ENCODE peak calls at places on chromosomes 16 and 17, in nine cellular contexts. L is transverse colon; Z is SW 1271; N is stimulated activated CD8-positive, alpha-beta memory T cell treated with anti-CD3 and anti-CD28 coated beads, Interleukin-7, amount 100 ng/mL, for 24 hours; S is CD8-positive, alpha-beta T cell; X is NCI-H1092; D is NCI-H2029; M is activated T-cell treated with anti-CD3 and anti-CD28 coated beads, Interleukin-2, amount 50 U/mL, for 72 hours; K is stimulated activated naive B cell treated with anti-CD40 and anti-IgM and Interleukin-4, amounts not matched to agents 10 μg/mL and 1 μg/mL and 100 μg/mL, for 72 hours. I is an unnamed sample.

GRCh38 chr17:71337903-71338302 is 782.9 kb upstream of the SOX9 start:
- DNase-seq in S (no peak), X (no peak), D (no peak), N (no peak), K (no peak), L (peak; percentile 12), Z (no peak), M (no peak), I (no peak)

GRCh38 chr17:33582661-33583060 is 289.6 kb upstream of the ASIC2 start:
- DNase-seq in K (no peak), S (no peak), D (no peak), Z (no peak), N (no peak), M (no peak), X (no peak), L (no peak), I (no peak)

GRCh38 chr16:3459401-3460090 is 16.1 kb downstream of the NAA60 start:
- DNase-seq in L (no peak), N (no peak), M (peak; percentile 35), K (no peak), D (no peak), Z (no peak), X (no peak), S (peak; percentile 43), I (no peak)

GRCh38 chr16:57706717-57707116 is 12.1 kb downstream of the DRC7 start:
- DNase-seq in D (no peak), N (no peak), L (no peak), K (no peak), M (no peak), Z (no peak), X (no peak), S (no peak), I (no peak)

GRCh38 chr17:44655983-44656700 is at the start of gene MEIOC:
- DNase-seq in N (peak; percentile 19), S (peak; percentile 24), X (no peak), Z (peak; percentile 88), K (peak; percentile 7), M (peak; percentile 62), D (peak; percentile 34), L (no peak), I (no peak)

GRCh38 chr17:55622547-55622946 is 100.1 kb downstream of the TMEM100 start:
- DNase-seq in X (no peak), D (no peak), Z (no peak), N (no peak), L (no peak), M (no peak), S (no peak), K (no peak), I (no peak)

GRCh38 chr16:57593021-57593420 is 35.4 kb upstream of the ADGRG1 start:
- DNase-seq in L (no peak), M (no peak), Z (no peak), D (no peak), N (no peak), S (no peak), K (no peak), X (no peak), I (no peak)

GRCh38 chr16:50627419-50627818 is 53.7 kb downstream of the SNX20 start:
- DNase-seq in D (no peak), N (no peak), K (peak; percentile 11), L (peak; percentile 48), S (peak; percentile 65), Z (no peak), M (peak; percentile 49), X (peak; percentile 53), I (no peak)

GRCh38 chr16:31215287-31216115 is 1.4 kb downstream of the PYDC1 start:
- DNase-seq in S (peak; percentile 47), Z (no peak), D (no peak), X (no peak), L (peak; percentile 66), K (peak; percentile 17), M (peak; percentile 39), N (no peak), I (peak; percentile 69)

GRCh38 chr16:65312071-65312470 is 190.2 kb upstream of the CDH11 start:
- DNase-seq in X (no peak), M (no peak), S (no peak), N (no peak), Z (no peak), L (no peak), K (no peak), D (no peak), I (no peak)

GRCh38 chr16:74837056-74837455 is 62.4 kb upstream of the FA2H start:
- DNase-seq in D (no peak), X (no peak), N (no peak), K (no peak), S (no peak), M (no peak), L (no peak), Z (no peak), I (no peak)

GRCh38 chr17:34998205-34998604 is 17.9 kb downstream of the LIG3 start:
- DNase-seq in X (peak; percentile 3), S (peak; percentile 74), M (peak; percentile 81), K (peak; percentile 68), L (peak; percentile 80), Z (peak; percentile 38), N (peak; percentile 52), D (peak; percentile 8), I (peak; percentile 69)

GRCh38 chr17:74863420-74864296 is 4.0 kb upstream of the GRIN2C start:
- DNase-seq in K (no peak), N (no peak), M (no peak), S (no peak), Z (no peak), L (no peak), D (no peak), X (no peak), I (no peak)

GRCh38 chr17:46978489-46979022 is 497 bp downstream of the RPRML start:
- DNase-seq in Z (peak; percentile 31), N (no peak), X (no peak), D (no peak), L (no peak), K (no peak), S (no peak), M (peak; percentile 15), I (no peak)

GRCh38 chr17:83067071-83067717 is 12.2 kb upstream of the METRNL start:
- DNase-seq in N (no peak), S (peak; percentile 11), L (peak; percentile 7), Z (no peak), D (no peak), K (no peak), X (no peak), M (no peak), I (no peak)

GRCh38 chr17:50274142-50274944 is at the start of gene TMEM92:
- DNase-seq in N (no peak), S (no peak), L (peak; percentile 81), X (no peak), D (no peak), M (no peak), K (no peak), Z (no peak), I (no peak)

GRCh38 chr17:80847506-80848230 is 144.0 kb upstream of the CHMP6 start:
- DNase-seq in D (no peak), M (peak; percentile 63), L (peak; percentile 75), Z (no peak), N (no peak), X (no peak), K (no peak), S (peak; percentile 54), I (no peak)

GRCh38 chr16:22623351-22623781 is 112.7 kb downstream of the NPIPB5 start:
- DNase-seq in Z (no peak), D (no peak), K (no peak), L (no peak), S (no peak), N (no peak), M (no peak), X (no peak), I (no peak)

GRCh38 chr16:86546638-86547013 is 8.4 kb downstream of the MTHFSD start:
- DNase-seq in Z (no peak), K (no peak), X (no peak), S (no peak), M (no peak), L (no peak), D (no peak), N (no peak), I (no peak)

GRCh38 chr17:49216482-49216881 is 6.0 kb downstream of the ABI3 start:
- DNase-seq in K (no peak), Z (no peak), M (no peak), L (no peak), S (no peak), D (no peak), N (no peak), X (no peak), I (no peak)

GRCh38 chr16:87344931-87345631 is 27.9 kb upstream of the C16orf95 start:
- DNase-seq in K (peak; percentile 11), S (peak; percentile 77), N (no peak), M (peak; percentile 44), X (no peak), D (no peak), Z (no peak), L (peak; percentile 67), I (no peak)

GRCh38 chr17:55717898-55718735 is 4.5 kb downstream of the TMEM100 start:
- DNase-seq in S (peak; percentile 36), L (peak; percentile 78), N (peak; percentile 43), X (peak; percentile 76), M (peak; percentile 65), K (peak; percentile 40), Z (peak; percentile 32), D (peak; percentile 39), I (peak; percentile 81)

GRCh38 chr17:63997341-63998048 is 656 bp upstream of the PRR29 start:
- DNase-seq in N (no peak), D (no peak), X (no peak), S (no peak), L (no peak), K (no peak), Z (no peak), M (no peak), I (no peak)

GRCh38 chr17:83012161-83012800 is 67.1 kb upstream of the METRNL start:
- DNase-seq in Z (no peak), K (no peak), N (no peak), X (no peak), L (no peak), M (no peak), D (no peak), S (no peak), I (no peak)

GRCh38 chr16:67345401-67345800 is 18.8 kb downstream of the LRRC36 start:
- DNase-seq in S (no peak), Z (no peak), X (no peak), L (peak; percentile 14), D (no peak), M (no peak), N (no peak), K (no peak), I (no peak)

GRCh38 chr16:84839956-84840355 is 20.2 kb downstream of the CRISPLD2 start:
- DNase-seq in D (no peak), X (no peak), N (no peak), Z (no peak), K (no peak), S (no peak), L (no peak), M (no peak), I (no peak)

I was measured in NCI-H460.